ENCODE peak calls at places on chromosome 18, in five cellular contexts. One of them, this sample, is unnamed.

GRCh38 chr18:62327977-62328376 is 2.9 kb downstream of the TNFRSF11A start:
- DNase-seq in adrenal gland: no peak
- DNase-seq in omental fat pad: no peak
- DNase-seq in GM13976: no peak
- DNase-seq in ELR: no peak
- DNase-seq in this sample: no peak

GRCh38 chr18:55322176-55322735 is 265.7 kb downstream of the TCF4 start:
- DNase-seq in adrenal gland: peak
- DNase-seq in omental fat pad: peak
- DNase-seq in GM13976: peak
- DNase-seq in ELR: peak
- DNase-seq in this sample: no peak

GRCh38 chr18:40877096-40877495 is 1077.9 kb upstream of the PIK3C3 start:
- DNase-seq in adrenal gland: no peak
- DNase-seq in omental fat pad: no peak
- DNase-seq in GM13976: no peak
- DNase-seq in ELR: peak
- DNase-seq in this sample: no peak

GRCh38 chr18:79566841-79567370 is 112.7 kb upstream of the CTDP1 start:
- DNase-seq in adrenal gland: no peak
- DNase-seq in omental fat pad: no peak
- DNase-seq in GM13976: no peak
- DNase-seq in ELR: no peak
- DNase-seq in this sample: no peak

GRCh38 chr18:74898965-74899364 is 301.3 kb downstream of the ZNF407 start:
- DNase-seq in adrenal gland: no peak
- DNase-seq in omental fat pad: no peak
- DNase-seq in GM13976: no peak
- DNase-seq in ELR: peak
- DNase-seq in this sample: no peak

GRCh38 chr18:3008546-3008945 is 4.4 kb downstream of the LPIN2 start:
- DNase-seq in adrenal gland: no peak
- DNase-seq in omental fat pad: no peak
- DNase-seq in GM13976: no peak
- DNase-seq in ELR: peak
- DNase-seq in this sample: no peak

GRCh38 chr18:79553154-79553553 is 126.4 kb upstream of the CTDP1 start:
- DNase-seq in adrenal gland: no peak
- DNase-seq in omental fat pad: no peak
- DNase-seq in GM13976: no peak
- DNase-seq in ELR: no peak
- DNase-seq in this sample: no peak

GRCh38 chr18:47075098-47075883 is 39.9 kb upstream of the ELOA2 start:
- DNase-seq in adrenal gland: no peak
- DNase-seq in omental fat pad: no peak
- DNase-seq in GM13976: no peak
- DNase-seq in ELR: peak
- DNase-seq in this sample: peak

GRCh38 chr18:8990276-8991031 is 112.0 kb upstream of the NDUFV2 start:
- DNase-seq in adrenal gland: no peak
- DNase-seq in omental fat pad: no peak
- DNase-seq in GM13976: no peak
- DNase-seq in ELR: no peak
- DNase-seq in this sample: no peak

GRCh38 chr18:6547476-6547875 is 132.8 kb upstream of the L3MBTL4 start:
- DNase-seq in adrenal gland: no peak
- DNase-seq in omental fat pad: no peak
- DNase-seq in GM13976: no peak
- DNase-seq in ELR: no peak
- DNase-seq in this sample: no peak

GRCh38 chr18:50507120-50507590 is 52.7 kb upstream of the MAPK4 start:
- DNase-seq in adrenal gland: peak
- DNase-seq in omental fat pad: no peak
- DNase-seq in GM13976: peak
- DNase-seq in ELR: peak
- DNase-seq in this sample: no peak

This sample was measured in HCT116.